ENCODE peak calls at places on chromosomes 3 and 15, in six cellular contexts. D, Y, H, E, N and C are unnamed samples. For H3K4me1, the result is how much of the 10 kb centered on the place peaks cover.

GRCh38 chr3:195097331-195098255 is 173.4 kb downstream of the XXYLT1 start:
- DNase-seq in E (no peak), H (peak), D (no peak), N (no peak), Y (no peak), C (no peak)

GRCh38 chr15:66883322-66883911 is 181.4 kb downstream of the SMAD6 start:
- DNase-seq in N (no peak), D (peak), H (peak), E (peak), Y (peak), C (peak)

GRCh38 chr3:98894791-98895576 is 6.5 kb downstream of the DCBLD2 start:
- DNase-seq in H (no peak), E (no peak), D (no peak), N (no peak), Y (no peak), C (no peak)

GRCh38 chr3:50340404-50341329 is at the start of gene RASSF1:
- DNase-seq in H (peak), D (no peak), E (peak), Y (no peak), N (peak), C (peak)

GRCh38 chr15:78317145-78317836 is 17.9 kb upstream of the SKIC8 start:
- DNase-seq in N (no peak), H (no peak), D (no peak), E (no peak), Y (no peak), C (no peak)

GRCh38 chr15:67107014-67107812 is 41.8 kb downstream of the SMAD3 start:
- DNase-seq in Y (peak), N (peak), D (no peak), E (no peak), H (peak), C (peak)

GRCh38 chr3:44981220-44981619 is 5.2 kb downstream of the EXOSC7 start:
- DNase-seq in Y (no peak), E (no peak), H (no peak), D (no peak), N (no peak), C (no peak)

GRCh38 chr3:138786788-138787276 is 47.9 kb downstream of the PIK3CB start:
- DNase-seq in Y (no peak), E (no peak), D (no peak), H (no peak), N (no peak), C (no peak)

GRCh38 chr3:111545349-111545748 is 3.4 kb downstream of the CD96 start:
- DNase-seq in N (no peak), D (no peak), H (no peak), Y (no peak), E (no peak), C (no peak)

GRCh38 chr3:14446988-14447570 is 44.7 kb downstream of the SLC6A6 start:
- DNase-seq in D (no peak), Y (no peak), E (no peak), H (no peak), N (no peak), C (no peak)

GRCh38 chr15:88419830-88420229 is 47.4 kb downstream of the MRPL46 start:
- DNase-seq in Y (no peak), H (no peak), N (no peak), D (no peak), E (no peak), C (no peak)

GRCh38 chr3:128319741-128320141 is 146.9 kb downstream of the DNAJB8 start:
- DNase-seq in H (no peak), D (no peak), E (no peak), N (no peak), Y (peak), C (no peak)

GRCh38 chr3:114411292-114411691 is 117.5 kb downstream of the TIGIT start:
- DNase-seq in Y (no peak), E (no peak), N (no peak), H (no peak), D (no peak), C (no peak)

GRCh38 chr15:45441686-45442085 is 63.3 kb upstream of the GATM start:
- DNase-seq in N (no peak), E (no peak), Y (peak), D (no peak), H (no peak), C (no peak)

DNA sequence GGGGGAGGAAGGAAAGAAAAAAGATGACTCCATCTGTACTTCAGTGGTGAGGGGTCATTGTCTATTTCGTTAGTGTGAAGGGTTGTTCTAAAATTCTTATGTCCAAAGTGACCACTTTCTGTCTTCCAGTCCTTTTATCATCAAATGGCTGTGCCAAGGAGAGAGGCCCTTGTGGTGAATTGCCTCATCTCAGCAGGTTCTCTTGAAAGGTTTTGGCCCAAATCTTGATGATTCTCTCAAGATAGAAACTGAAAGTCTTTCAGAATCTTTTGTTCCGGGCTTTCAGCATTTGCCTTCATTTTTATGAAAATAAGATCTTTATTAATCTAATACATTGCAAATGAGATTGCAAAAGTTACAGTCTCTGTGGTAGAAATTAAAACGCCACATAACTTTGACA is 575.8 kb downstream of the RSL24D1 start:
- DNase-seq in H (no peak), Y (no peak), N (no peak), E (no peak), D (no peak), C (no peak)
- H3K4me1 ChIP-seq in H (under half), Y (under half), N (under half), E (under half), D (under half), C (under half)

DNA sequence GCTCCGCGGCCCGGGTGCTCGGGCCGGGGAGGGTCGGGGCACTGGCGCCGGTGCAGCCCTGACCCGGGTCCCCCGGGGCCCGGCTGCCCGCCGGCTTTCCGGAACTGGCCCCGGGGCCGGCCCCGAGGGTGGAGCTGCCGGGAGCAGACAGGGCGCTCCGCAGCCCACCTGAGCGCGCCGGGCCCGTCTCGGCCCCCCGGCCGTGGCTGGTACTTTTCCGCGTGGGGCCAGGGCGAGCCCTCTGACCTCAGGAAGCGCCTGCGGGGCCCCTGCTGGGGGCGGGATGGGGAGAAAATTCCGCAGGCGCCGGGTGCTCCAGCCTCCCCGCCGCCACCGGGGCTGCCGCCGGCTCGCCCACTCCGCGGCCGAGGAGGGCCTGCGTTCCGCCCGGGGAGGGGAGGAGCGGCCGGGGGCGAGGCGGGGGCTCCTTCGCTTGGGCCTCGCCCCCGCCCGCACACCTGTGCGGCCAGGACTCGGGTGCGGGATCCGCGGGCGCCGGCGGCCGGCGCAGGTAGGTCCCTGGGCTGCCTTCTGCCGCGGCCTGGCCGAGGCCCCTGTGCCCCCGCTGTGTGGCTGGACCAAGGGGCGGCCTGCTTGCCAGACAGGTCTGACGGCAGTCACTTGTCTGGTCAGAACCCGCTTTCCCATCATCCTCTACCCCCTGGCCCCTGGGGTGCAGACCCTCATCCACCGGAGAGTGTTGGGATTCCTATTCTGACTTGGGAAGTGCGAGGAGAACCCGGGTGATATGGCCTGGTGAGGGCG is 3.5 kb downstream of the FURIN start:
- DNase-seq in E (no peak), N (peak), Y (no peak), D (no peak), H (no peak), C (no peak)
- H3K4me1 ChIP-seq in E (under half), N (under half), Y (half or more), D (under half), H (half or more), C (under half)

GRCh38 chr15:56208185-56208584 is 35.5 kb downstream of the RFX7 start:
- DNase-seq in H (no peak), E (no peak), D (no peak), Y (no peak), N (no peak), C (no peak)
- H3K4me1 ChIP-seq in H (under half), E (under half), D (under half), Y (under half), N (under half), C (under half)

GRCh38 chr15:41879321-41879845 is 14.5 kb downstream of the SPTBN5 start:
- DNase-seq in Y (no peak), E (no peak), N (no peak), D (no peak), H (no peak), C (no peak)

GRCh38 chr15:41876689-41877088 is 17.2 kb downstream of the SPTBN5 start:
- DNase-seq in D (no peak), E (no peak), H (no peak), N (no peak), Y (no peak), C (no peak)

GRCh38 chr15:41880156-41880877 is 13.5 kb downstream of the SPTBN5 start:
- DNase-seq in H (no peak), E (no peak), N (no peak), D (no peak), Y (no peak), C (no peak)

GRCh38 chr15:41877631-41878354 is 16.1 kb downstream of the SPTBN5 start:
- DNase-seq in E (no peak), Y (no peak), D (no peak), H (no peak), N (no peak), C (no peak)

DNA sequence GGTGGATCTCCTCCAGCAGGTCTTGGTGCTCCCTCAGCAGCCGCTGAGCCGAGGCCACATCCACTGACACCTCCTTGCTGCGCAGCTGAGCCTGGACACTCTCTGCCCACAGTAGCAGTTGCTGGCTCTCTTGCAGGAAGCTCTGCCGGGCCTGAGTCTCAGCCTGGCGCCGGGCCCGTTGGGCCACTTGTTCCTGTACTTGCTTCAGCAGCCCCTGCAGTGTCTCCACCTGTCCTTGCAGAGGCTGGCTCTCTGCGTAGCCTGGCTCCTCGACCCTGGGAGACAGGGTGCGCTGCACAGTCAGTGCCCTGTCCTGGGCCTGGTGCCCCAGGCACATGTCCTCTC is 15.5 kb downstream of the SPTBN5 start:
- DNase-seq in N (no peak), D (no peak), H (peak), Y (no peak), E (no peak), C (no peak)
- H3K4me1 ChIP-seq in N (under half), D (under half), H (under half), Y (under half), E (under half), C (under half)